ENCODE peak calls at places on chromosome 3, in four cellular contexts. V is cardiac muscle cell, A is dorsolateral prefrontal cortex, R is GM23338. I is an unnamed sample.
A peak's percentile ranks its signal among the peaks of the same experiment; 100 is the strongest.

GRCh38 chr3:49654176-49654825 is 19.9 kb upstream of the APEH start:
- DNase-seq in V (no peak), A (no peak), R (no peak), I (no peak)

GRCh38 chr3:126515066-126515706 is 2.4 kb downstream of the UROC1 start:
- DNase-seq in V (no peak), A (peak; percentile 26), R (no peak), I (no peak)

GRCh38 chr3:194500198-194500597 is 13.4 kb upstream of the ATP13A3 start:
- DNase-seq in V (no peak), A (no peak), R (no peak), I (no peak)

GRCh38 chr3:260911-261310 is 64.3 kb downstream of the CHL1 start:
- DNase-seq in V (no peak), A (no peak), R (no peak), I (no peak)

GRCh38 chr3:100465871-100466777 is 26.3 kb upstream of the TMEM45A start:
- DNase-seq in V (no peak), A (no peak), R (no peak), I (peak; percentile 5)

GRCh38 chr3:61173685-61174084 is 77.6 kb downstream of the FHIT start:
- DNase-seq in V (peak; percentile 1), A (no peak), R (no peak), I (no peak)

GRCh38 chr3:4588410-4588809 is 95.3 kb downstream of the ITPR1 start:
- DNase-seq in V (no peak), A (no peak), R (no peak), I (peak; percentile 37)

GRCh38 chr3:160475889-160476288 is 26.3 kb upstream of the TRIM59 start:
- DNase-seq in V (no peak), A (no peak), R (no peak), I (no peak)

GRCh38 chr3:126294211-126294801 is 62.9 kb downstream of the KLF15 start:
- DNase-seq in V (no peak), A (no peak), R (no peak), I (no peak)

GRCh38 chr3:148710665-148711064 is 13.0 kb downstream of the AGTR1 start:
- DNase-seq in V (no peak), A (no peak), R (peak; percentile 11), I (no peak)

GRCh38 chr3:51559266-51559907 is 20.9 kb downstream of the RAD54L2 start:
- DNase-seq in V (no peak), A (no peak), R (no peak), I (peak; percentile 80)

GRCh38 chr3:187983484-187984124 is 170.4 kb upstream of the LPP start:
- DNase-seq in V (peak; percentile 20), A (no peak), R (no peak), I (no peak)
- TF ChIP-seq CTCF in V (no peak), A (no peak), R (no peak), I (no peak)

GRCh38 chr3:170431054-170431453 is 12.4 kb downstream of the CLDN11 start:
- DNase-seq in V (no peak), A (no peak), R (no peak), I (no peak)
- TF ChIP-seq CTCF in V (no peak), A (no peak), R (peak; percentile 44), I (no peak)

GRCh38 chr3:115989927-115990326 is 366.6 kb downstream of the GAP43 start:
- DNase-seq in V (no peak), A (no peak), R (no peak), I (no peak)

GRCh38 chr3:115982629-115983028 is 359.3 kb downstream of the GAP43 start:
- DNase-seq in V (no peak), A (no peak), R (no peak), I (no peak)

GRCh38 chr3:115982121-115982520 is 358.8 kb downstream of the GAP43 start:
- DNase-seq in V (no peak), A (no peak), R (no peak), I (no peak)

GRCh38 chr3:115990669-115991068 is 367.4 kb downstream of the GAP43 start:
- DNase-seq in V (no peak), A (no peak), R (peak; percentile 25), I (no peak)

DNA sequence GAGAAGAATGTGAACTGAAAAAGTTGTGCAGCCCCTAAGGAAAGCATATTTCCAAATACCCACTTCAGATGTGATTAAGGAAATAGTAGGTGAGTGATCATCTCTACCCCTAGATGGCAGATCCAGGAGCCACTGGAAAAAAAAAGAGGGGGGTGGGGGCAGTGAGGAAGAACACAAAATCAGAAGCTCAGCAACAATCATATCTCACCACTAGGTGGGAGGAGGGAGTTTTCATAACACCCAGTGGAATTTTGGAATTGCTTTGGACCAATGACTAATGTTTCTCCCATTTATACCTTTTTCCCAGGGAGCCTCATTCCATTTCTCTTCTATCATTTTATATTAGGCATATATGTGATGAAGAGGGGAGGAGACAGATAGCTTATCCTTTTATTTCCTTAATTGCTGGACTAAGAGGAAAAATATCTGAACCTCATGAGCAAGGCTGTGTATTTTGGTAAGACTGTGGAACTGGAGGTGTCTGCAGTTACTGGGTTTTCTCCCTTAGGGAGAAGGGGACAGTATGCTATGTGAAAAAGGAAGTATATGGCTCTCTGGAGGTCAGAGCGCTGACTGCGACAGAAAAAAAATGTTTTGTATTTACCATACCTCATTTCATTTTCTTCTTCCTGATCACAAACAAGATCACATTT is 363.4 kb downstream of the GAP43 start:
- DNase-seq in V (no peak), A (no peak), R (peak; percentile 80), I (peak; percentile 51)
- TF ChIP-seq CTCF in V (peak; percentile 32), A (no peak), R (peak; percentile 82), I (peak; percentile 50)

GRCh38 chr3:27253831-27254230 is 115.4 kb downstream of the NEK10 start:
- DNase-seq in V (peak; percentile 52), A (no peak), R (peak; percentile 78), I (peak; percentile 51)
- TF ChIP-seq CTCF in V (peak; percentile 62), A (peak; percentile 39), R (peak; percentile 61), I (peak; percentile 53)

GRCh38 chr3:17431004-17431403 is 311.4 kb downstream of the TBC1D5 start:
- DNase-seq in V (peak; percentile 23), A (no peak), R (peak; percentile 46), I (peak; percentile 72)
- TF ChIP-seq CTCF in V (peak; percentile 55), A (peak; percentile 62), R (peak; percentile 53), I (peak; percentile 58)

DNA sequence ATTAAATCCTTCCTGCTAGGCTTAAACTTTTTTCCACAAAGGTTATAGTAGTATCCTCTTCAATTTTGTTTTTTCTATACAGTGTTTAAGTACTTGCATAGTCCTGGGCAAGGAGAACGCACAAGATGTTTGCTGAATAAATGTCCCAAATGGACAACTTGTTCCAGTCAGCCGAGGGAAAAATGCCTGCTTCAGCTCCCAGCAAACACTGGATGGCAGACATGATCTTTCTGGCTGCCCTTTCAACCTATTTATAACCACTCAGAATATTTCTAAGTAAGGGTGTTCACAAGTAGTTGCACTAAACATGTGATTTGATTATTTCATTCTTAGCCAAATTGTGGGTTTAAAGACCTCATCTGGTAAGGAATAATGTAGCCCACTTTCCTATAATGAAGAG is 29.8 kb downstream of the GNB4 start:
- DNase-seq in V (peak; percentile 65), A (no peak), R (peak; percentile 22), I (peak; percentile 69)
- TF ChIP-seq CTCF in V (peak; percentile 63), A (peak; percentile 60), R (peak; percentile 44), I (peak; percentile 66)

DNA sequence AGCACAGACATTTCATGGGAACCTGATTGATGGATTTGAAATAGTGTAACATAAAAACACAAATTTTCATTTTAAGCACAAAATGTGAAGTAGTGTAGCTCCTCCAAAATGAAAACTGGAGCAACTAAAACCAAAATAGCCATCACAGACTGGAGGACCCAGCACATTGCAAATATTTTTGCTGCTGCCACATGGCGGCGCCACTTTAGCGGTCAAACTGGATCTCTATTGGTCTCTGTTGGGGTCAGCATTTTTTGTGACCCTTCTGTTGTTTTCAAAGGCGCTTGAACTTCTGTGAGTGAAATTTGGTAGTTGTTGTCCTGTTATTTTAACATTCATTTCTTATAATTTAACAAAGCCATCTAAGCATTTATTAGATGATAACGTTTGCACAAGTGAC is 259.9 kb downstream of the IL20RB start:
- DNase-seq in V (peak; percentile 42), A (no peak), R (peak; percentile 78), I (no peak)
- TF ChIP-seq CTCF in V (peak; percentile 3), A (no peak), R (peak; percentile 91), I (no peak)

DNA sequence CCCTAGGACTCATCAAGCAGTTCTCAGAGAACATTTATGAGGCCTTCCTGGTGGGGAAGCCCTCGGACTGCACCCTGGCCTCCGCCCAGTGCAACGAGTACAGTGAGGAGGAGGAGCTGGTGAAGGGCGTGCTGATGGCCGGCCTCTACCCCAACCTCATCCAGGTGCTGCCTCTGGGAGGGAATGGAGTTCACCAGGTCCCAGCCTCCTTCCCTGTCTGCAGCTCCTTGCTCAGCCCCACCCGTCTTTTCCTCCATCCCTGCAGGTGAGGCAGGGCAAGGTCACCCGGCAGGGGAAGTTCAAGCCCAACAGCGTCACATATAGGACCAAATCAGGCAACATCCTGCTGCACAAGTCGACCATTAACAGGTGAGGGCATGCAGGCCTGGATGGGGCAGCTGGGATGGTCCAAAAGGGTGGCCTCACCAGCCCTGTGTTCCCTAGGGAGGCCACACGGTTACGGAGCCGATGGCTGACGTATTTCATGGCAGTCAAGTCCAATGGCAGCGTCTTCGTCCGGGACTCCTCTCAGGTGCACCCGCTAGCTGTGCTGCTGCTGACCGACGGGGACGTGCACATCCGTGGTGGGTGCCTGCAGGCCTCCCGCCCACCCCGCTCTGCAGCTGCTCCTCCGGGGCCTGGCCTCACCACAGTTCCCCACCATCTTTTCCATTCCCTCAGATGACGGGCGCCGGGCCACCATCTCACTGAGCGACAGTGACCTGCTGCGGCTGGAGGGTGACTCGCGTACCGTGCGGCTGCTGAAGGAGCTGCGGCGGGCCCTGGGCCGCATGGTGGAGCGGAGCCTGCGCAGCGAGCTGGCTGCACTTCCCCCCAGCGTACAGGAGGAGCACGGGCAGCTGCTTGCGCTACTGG is 46.5 kb downstream of the DHX30 start:
- DNase-seq in V (no peak), A (no peak), R (no peak), I (no peak)
- TF ChIP-seq CTCF in V (no peak), A (no peak), R (no peak), I (no peak)

GRCh38 chr3:123602325-123602724 is 17.5 kb upstream of the HACD2 start:
- DNase-seq in V (no peak), A (no peak), R (no peak), I (peak; percentile 87)

GRCh38 chr3:123595396-123595795 is 10.5 kb upstream of the HACD2 start:
- DNase-seq in V (no peak), A (no peak), R (no peak), I (no peak)

DNA sequence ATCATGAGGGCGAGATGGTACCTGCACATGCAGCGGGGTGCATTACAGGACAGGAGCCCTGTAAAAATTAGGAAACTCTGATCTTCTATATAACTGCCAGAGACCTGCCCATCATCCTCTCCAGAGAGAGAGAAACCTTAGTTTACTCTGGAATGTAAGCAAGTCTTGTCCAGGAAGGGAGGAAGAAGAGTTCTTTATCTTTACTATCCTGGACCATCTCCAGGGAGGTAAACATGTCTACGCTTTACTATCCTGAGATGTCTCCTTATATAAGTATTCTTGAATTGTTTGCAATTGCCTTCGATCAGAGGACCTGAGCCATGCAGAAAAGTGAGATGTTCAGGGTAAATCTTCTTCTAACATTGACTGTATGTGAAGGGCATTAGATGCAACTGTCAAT is 12.7 kb upstream of the HACD2 start:
- DNase-seq in V (no peak), A (no peak), R (no peak), I (no peak)
- TF ChIP-seq CTCF in V (no peak), A (no peak), R (no peak), I (no peak)

DNA sequence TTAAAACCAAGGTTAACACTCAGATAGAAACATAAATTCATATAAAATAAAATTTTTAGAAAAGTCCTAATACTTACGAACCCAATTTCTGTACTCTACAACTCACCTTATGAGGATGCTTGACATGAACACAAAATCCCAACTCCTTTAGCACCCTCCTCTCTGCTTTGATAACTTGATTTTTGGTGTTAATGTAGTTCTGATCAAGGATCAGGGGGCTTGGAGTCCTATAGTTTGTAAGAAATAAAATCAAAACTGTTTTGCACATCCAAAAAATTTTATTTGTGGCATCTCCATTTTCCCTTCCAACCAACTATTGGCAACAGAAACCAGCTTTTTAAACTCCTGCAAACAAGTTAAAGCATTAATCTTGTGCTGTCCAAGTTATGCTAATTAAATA is 7.0 kb downstream of the CCNL1 start:
- DNase-seq in V (no peak), A (no peak), R (no peak), I (no peak)
- TF ChIP-seq CTCF in V (no peak), A (no peak), R (no peak), I (no peak)